ENCODE peak calls at places on chromosomes 13 and 19, in six cellular contexts. D, M, V, K, E and Q are unnamed samples.

GRCh38 chr19:3565177-3565576 is 7.6 kb upstream of the HMG20B start:
- DNase-seq in K (no peak), V (no peak), M (peak), E (peak), D (no peak), Q (no peak)

GRCh38 chr13:35468195-35468594 is 8.3 kb downstream of the MAB21L1 start:
- DNase-seq in E (no peak), V (no peak), K (no peak), D (no peak), M (no peak), Q (no peak)

GRCh38 chr13:109154546-109154945 is 525.1 kb downstream of the MYO16 start:
- DNase-seq in V (no peak), M (peak), D (no peak), E (no peak), K (no peak), Q (no peak)

GRCh38 chr19:29121684-29122083 is 91.3 kb downstream of the UQCRFS1 start:
- DNase-seq in K (no peak), M (no peak), E (no peak), V (peak), D (no peak), Q (no peak)

GRCh38 chr13:59914556-59914955 is 249.2 kb downstream of the DIAPH3 start:
- DNase-seq in V (no peak), K (no peak), M (no peak), E (peak), D (no peak), Q (no peak)

GRCh38 chr13:40668335-40668734 is 1.9 kb upstream of the FOXO1 start:
- DNase-seq in D (peak), E (no peak), M (peak), V (peak), K (peak), Q (peak)

GRCh38 chr19:30781519-30781918 is 409.3 kb downstream of the ZNF536 start:
- DNase-seq in V (no peak), K (no peak), M (no peak), D (no peak), E (no peak), Q (peak)

GRCh38 chr13:44072536-44072935 is 192.8 kb downstream of the LACC1 start:
- DNase-seq in E (no peak), K (no peak), V (no peak), D (no peak), M (no peak), Q (no peak)

GRCh38 chr13:29730253-29730652 is 120.2 kb downstream of the UBL3 start:
- DNase-seq in M (no peak), V (no peak), E (no peak), D (no peak), K (no peak), Q (no peak)

GRCh38 chr13:113776231-113777125 is 17.5 kb downstream of the TMEM255B start:
- DNase-seq in D (no peak), K (no peak), M (no peak), V (no peak), E (no peak), Q (no peak)

GRCh38 chr19:41327499-41328156 is 17.7 kb downstream of the CCDC97 start:
- DNase-seq in D (peak), K (peak), E (peak), V (peak), M (no peak), Q (peak)

GRCh38 chr13:22451345-22451744 is 729.4 kb upstream of the SGCG start:
- DNase-seq in M (peak), E (no peak), D (no peak), V (no peak), K (no peak), Q (no peak)